ENCODE peak calls at places on chromosomes 1 and 21, in ten cellular contexts. One of them, this sample, is unnamed.

GRCh38 chr1:14733053-14733778 is 134.7 kb downstream of the KAZN start:
- DNase-seq in aorta: no peak
- DNase-seq in stimulated activated CD4-positive, alpha-beta T cell treated with anti-CD3 and anti-CD28 coated beads, TNF-alpha, amount 100 ng/mL, for 48 hours: no peak
- DNase-seq in HuH-7: no peak
- DNase-seq in NCI-H2171: peak
- DNase-seq in T1000: no peak
- DNase-seq in GM13976: peak
- DNase-seq in bronchial epithelial cell: peak
- DNase-seq in NCI-H69: peak
- DNase-seq in coronary artery: no peak
- DNase-seq in this sample: no peak

GRCh38 chr1:55310517-55310927 is 95.4 kb upstream of the USP24 start:
- DNase-seq in aorta: peak
- DNase-seq in stimulated activated CD4-positive, alpha-beta T cell treated with anti-CD3 and anti-CD28 coated beads, TNF-alpha, amount 100 ng/mL, for 48 hours: peak
- DNase-seq in HuH-7: no peak
- DNase-seq in NCI-H2171: no peak
- DNase-seq in T1000: peak
- DNase-seq in GM13976: no peak
- DNase-seq in bronchial epithelial cell: peak
- DNase-seq in NCI-H69: no peak
- DNase-seq in coronary artery: no peak
- DNase-seq in this sample: no peak

GRCh38 chr1:230459463-230459862 is 33.3 kb upstream of the PGBD5 start:
- DNase-seq in aorta: no peak
- DNase-seq in stimulated activated CD4-positive, alpha-beta T cell treated with anti-CD3 and anti-CD28 coated beads, TNF-alpha, amount 100 ng/mL, for 48 hours: no peak
- DNase-seq in HuH-7: no peak
- DNase-seq in NCI-H2171: no peak
- DNase-seq in T1000: peak
- DNase-seq in GM13976: no peak
- DNase-seq in bronchial epithelial cell: peak
- DNase-seq in NCI-H69: peak
- DNase-seq in coronary artery: no peak
- DNase-seq in this sample: no peak

GRCh38 chr1:21251773-21252471 is 38.3 kb downstream of the ECE1 start:
- DNase-seq in aorta: peak
- DNase-seq in stimulated activated CD4-positive, alpha-beta T cell treated with anti-CD3 and anti-CD28 coated beads, TNF-alpha, amount 100 ng/mL, for 48 hours: no peak
- DNase-seq in HuH-7: peak
- DNase-seq in NCI-H2171: no peak
- DNase-seq in T1000: peak
- DNase-seq in GM13976: no peak
- DNase-seq in bronchial epithelial cell: peak
- DNase-seq in NCI-H69: peak
- DNase-seq in coronary artery: peak
- DNase-seq in this sample: no peak

GRCh38 chr1:10900691-10901090 is 104.2 kb upstream of the CASZ1 start:
- DNase-seq in aorta: no peak
- DNase-seq in stimulated activated CD4-positive, alpha-beta T cell treated with anti-CD3 and anti-CD28 coated beads, TNF-alpha, amount 100 ng/mL, for 48 hours: no peak
- DNase-seq in HuH-7: no peak
- DNase-seq in NCI-H2171: no peak
- DNase-seq in T1000: no peak
- DNase-seq in GM13976: no peak
- DNase-seq in bronchial epithelial cell: peak
- DNase-seq in NCI-H69: peak
- DNase-seq in coronary artery: no peak
- DNase-seq in this sample: no peak

GRCh38 chr21:36246080-36246631 is 73.8 kb upstream of the MORC3 start:
- DNase-seq in aorta: no peak
- DNase-seq in stimulated activated CD4-positive, alpha-beta T cell treated with anti-CD3 and anti-CD28 coated beads, TNF-alpha, amount 100 ng/mL, for 48 hours: no peak
- DNase-seq in HuH-7: no peak
- DNase-seq in NCI-H2171: no peak
- DNase-seq in T1000: no peak
- DNase-seq in GM13976: no peak
- DNase-seq in bronchial epithelial cell: no peak
- DNase-seq in NCI-H69: no peak
- DNase-seq in coronary artery: no peak
- DNase-seq in this sample: no peak

GRCh38 chr1:1293618-1294249 is 13.5 kb downstream of the SCNN1D start:
- DNase-seq in aorta: no peak
- DNase-seq in stimulated activated CD4-positive, alpha-beta T cell treated with anti-CD3 and anti-CD28 coated beads, TNF-alpha, amount 100 ng/mL, for 48 hours: no peak
- DNase-seq in HuH-7: no peak
- DNase-seq in NCI-H2171: no peak
- DNase-seq in T1000: no peak
- DNase-seq in GM13976: no peak
- DNase-seq in bronchial epithelial cell: no peak
- DNase-seq in NCI-H69: no peak
- DNase-seq in coronary artery: no peak
- DNase-seq in this sample: no peak

GRCh38 chr1:206693029-206693428 is 8.3 kb downstream of the MAPKAPK2 start:
- DNase-seq in aorta: peak
- DNase-seq in stimulated activated CD4-positive, alpha-beta T cell treated with anti-CD3 and anti-CD28 coated beads, TNF-alpha, amount 100 ng/mL, for 48 hours: no peak
- DNase-seq in HuH-7: no peak
- DNase-seq in NCI-H2171: no peak
- DNase-seq in T1000: no peak
- DNase-seq in GM13976: no peak
- DNase-seq in bronchial epithelial cell: no peak
- DNase-seq in NCI-H69: no peak
- DNase-seq in coronary artery: peak
- DNase-seq in this sample: no peak

GRCh38 chr21:26554365-26554764 is 18.7 kb downstream of the CYYR1 start:
- DNase-seq in aorta: no peak
- DNase-seq in stimulated activated CD4-positive, alpha-beta T cell treated with anti-CD3 and anti-CD28 coated beads, TNF-alpha, amount 100 ng/mL, for 48 hours: no peak
- DNase-seq in HuH-7: no peak
- DNase-seq in NCI-H2171: no peak
- DNase-seq in T1000: no peak
- DNase-seq in GM13976: no peak
- DNase-seq in bronchial epithelial cell: no peak
- DNase-seq in NCI-H69: peak
- DNase-seq in coronary artery: no peak
- DNase-seq in this sample: no peak

GRCh38 chr21:42474043-42474831 is 21.8 kb downstream of the RSPH1 start:
- DNase-seq in aorta: no peak
- DNase-seq in stimulated activated CD4-positive, alpha-beta T cell treated with anti-CD3 and anti-CD28 coated beads, TNF-alpha, amount 100 ng/mL, for 48 hours: no peak
- DNase-seq in HuH-7: peak
- DNase-seq in NCI-H2171: peak
- DNase-seq in T1000: no peak
- DNase-seq in GM13976: peak
- DNase-seq in bronchial epithelial cell: peak
- DNase-seq in NCI-H69: peak
- DNase-seq in coronary artery: peak
- DNase-seq in this sample: no peak

GRCh38 chr1:55257958-55258357 is 42.8 kb upstream of the USP24 start:
- DNase-seq in aorta: no peak
- DNase-seq in stimulated activated CD4-positive, alpha-beta T cell treated with anti-CD3 and anti-CD28 coated beads, TNF-alpha, amount 100 ng/mL, for 48 hours: peak
- DNase-seq in HuH-7: no peak
- DNase-seq in NCI-H2171: no peak
- DNase-seq in T1000: no peak
- DNase-seq in GM13976: no peak
- DNase-seq in bronchial epithelial cell: no peak
- DNase-seq in NCI-H69: no peak
- DNase-seq in coronary artery: no peak
- DNase-seq in this sample: peak

GRCh38 chr1:98388431-98388830 is 273.1 kb upstream of the SNX7 start:
- DNase-seq in aorta: no peak
- DNase-seq in stimulated activated CD4-positive, alpha-beta T cell treated with anti-CD3 and anti-CD28 coated beads, TNF-alpha, amount 100 ng/mL, for 48 hours: peak
- DNase-seq in HuH-7: no peak
- DNase-seq in NCI-H2171: no peak
- DNase-seq in T1000: no peak
- DNase-seq in GM13976: no peak
- DNase-seq in bronchial epithelial cell: peak
- DNase-seq in NCI-H69: no peak
- DNase-seq in coronary artery: no peak
- DNase-seq in this sample: no peak

GRCh38 chr1:196059210-196059609 is 549.0 kb downstream of the KCNT2 start:
- DNase-seq in aorta: no peak
- DNase-seq in stimulated activated CD4-positive, alpha-beta T cell treated with anti-CD3 and anti-CD28 coated beads, TNF-alpha, amount 100 ng/mL, for 48 hours: no peak
- DNase-seq in HuH-7: no peak
- DNase-seq in NCI-H2171: no peak
- DNase-seq in T1000: no peak
- DNase-seq in GM13976: no peak
- DNase-seq in bronchial epithelial cell: no peak
- DNase-seq in NCI-H69: no peak
- DNase-seq in coronary artery: no peak
- DNase-seq in this sample: no peak

GRCh38 chr1:10599194-10599861 is 124.6 kb downstream of the PEX14 start:
- DNase-seq in aorta: no peak
- DNase-seq in stimulated activated CD4-positive, alpha-beta T cell treated with anti-CD3 and anti-CD28 coated beads, TNF-alpha, amount 100 ng/mL, for 48 hours: no peak
- DNase-seq in HuH-7: peak
- DNase-seq in NCI-H2171: no peak
- DNase-seq in T1000: peak
- DNase-seq in GM13976: no peak
- DNase-seq in bronchial epithelial cell: peak
- DNase-seq in NCI-H69: no peak
- DNase-seq in coronary artery: no peak
- DNase-seq in this sample: no peak

GRCh38 chr1:19325958-19326747 is 14.0 kb downstream of the SLC66A1 start:
- DNase-seq in aorta: no peak
- DNase-seq in stimulated activated CD4-positive, alpha-beta T cell treated with anti-CD3 and anti-CD28 coated beads, TNF-alpha, amount 100 ng/mL, for 48 hours: no peak
- DNase-seq in HuH-7: no peak
- DNase-seq in NCI-H2171: no peak
- DNase-seq in T1000: no peak
- DNase-seq in GM13976: no peak
- DNase-seq in bronchial epithelial cell: no peak
- DNase-seq in NCI-H69: no peak
- DNase-seq in coronary artery: no peak
- DNase-seq in this sample: no peak

GRCh38 chr1:214912127-214912526 is 170.4 kb upstream of the KCNK2 start:
- DNase-seq in aorta: no peak
- DNase-seq in stimulated activated CD4-positive, alpha-beta T cell treated with anti-CD3 and anti-CD28 coated beads, TNF-alpha, amount 100 ng/mL, for 48 hours: no peak
- DNase-seq in HuH-7: no peak
- DNase-seq in NCI-H2171: no peak
- DNase-seq in T1000: no peak
- DNase-seq in GM13976: no peak
- DNase-seq in bronchial epithelial cell: no peak
- DNase-seq in NCI-H69: no peak
- DNase-seq in coronary artery: no peak
- DNase-seq in this sample: no peak

GRCh38 chr21:43938751-43939442 is 73.2 kb upstream of the TRAPPC10 start:
- DNase-seq in aorta: peak
- DNase-seq in stimulated activated CD4-positive, alpha-beta T cell treated with anti-CD3 and anti-CD28 coated beads, TNF-alpha, amount 100 ng/mL, for 48 hours: peak
- DNase-seq in HuH-7: peak
- DNase-seq in NCI-H2171: no peak
- DNase-seq in T1000: no peak
- DNase-seq in GM13976: peak
- DNase-seq in bronchial epithelial cell: peak
- DNase-seq in NCI-H69: peak
- DNase-seq in coronary artery: no peak
- DNase-seq in this sample: peak

GRCh38 chr1:185314416-185314815 is 2.6 kb downstream of the IVNS1ABP start:
- DNase-seq in aorta: no peak
- DNase-seq in stimulated activated CD4-positive, alpha-beta T cell treated with anti-CD3 and anti-CD28 coated beads, TNF-alpha, amount 100 ng/mL, for 48 hours: no peak
- DNase-seq in HuH-7: no peak
- DNase-seq in NCI-H2171: no peak
- DNase-seq in T1000: no peak
- DNase-seq in GM13976: no peak
- DNase-seq in bronchial epithelial cell: no peak
- DNase-seq in NCI-H69: peak
- DNase-seq in coronary artery: no peak
- DNase-seq in this sample: no peak

GRCh38 chr1:119674835-119675289 is 26.8 kb upstream of the ZNF697 start:
- DNase-seq in aorta: no peak
- DNase-seq in stimulated activated CD4-positive, alpha-beta T cell treated with anti-CD3 and anti-CD28 coated beads, TNF-alpha, amount 100 ng/mL, for 48 hours: no peak
- DNase-seq in HuH-7: no peak
- DNase-seq in NCI-H2171: no peak
- DNase-seq in T1000: peak
- DNase-seq in GM13976: peak
- DNase-seq in bronchial epithelial cell: peak
- DNase-seq in NCI-H69: peak
- DNase-seq in coronary artery: no peak
- DNase-seq in this sample: peak

GRCh38 chr1:199112365-199112764 is 473.5 kb downstream of the PTPRC start:
- DNase-seq in aorta: no peak
- DNase-seq in stimulated activated CD4-positive, alpha-beta T cell treated with anti-CD3 and anti-CD28 coated beads, TNF-alpha, amount 100 ng/mL, for 48 hours: no peak
- DNase-seq in HuH-7: no peak
- DNase-seq in NCI-H2171: no peak
- DNase-seq in T1000: no peak
- DNase-seq in GM13976: no peak
- DNase-seq in bronchial epithelial cell: no peak
- DNase-seq in NCI-H69: no peak
- DNase-seq in coronary artery: no peak
- DNase-seq in this sample: no peak

GRCh38 chr1:85358702-85359438 is 82.4 kb upstream of the BCL10 start:
- DNase-seq in aorta: no peak
- DNase-seq in stimulated activated CD4-positive, alpha-beta T cell treated with anti-CD3 and anti-CD28 coated beads, TNF-alpha, amount 100 ng/mL, for 48 hours: no peak
- DNase-seq in HuH-7: no peak
- DNase-seq in NCI-H2171: no peak
- DNase-seq in T1000: no peak
- DNase-seq in GM13976: no peak
- DNase-seq in bronchial epithelial cell: no peak
- DNase-seq in NCI-H69: no peak
- DNase-seq in coronary artery: no peak
- DNase-seq in this sample: no peak

GRCh38 chr21:35179990-35180557 is 131.0 kb upstream of the RUNX1 start:
- DNase-seq in aorta: no peak
- DNase-seq in stimulated activated CD4-positive, alpha-beta T cell treated with anti-CD3 and anti-CD28 coated beads, TNF-alpha, amount 100 ng/mL, for 48 hours: no peak
- DNase-seq in HuH-7: no peak
- DNase-seq in NCI-H2171: no peak
- DNase-seq in T1000: peak
- DNase-seq in GM13976: no peak
- DNase-seq in bronchial epithelial cell: peak
- DNase-seq in NCI-H69: no peak
- DNase-seq in coronary artery: no peak
- DNase-seq in this sample: no peak

GRCh38 chr1:180603223-180603849 is 28.5 kb upstream of the XPR1 start:
- DNase-seq in aorta: no peak
- DNase-seq in stimulated activated CD4-positive, alpha-beta T cell treated with anti-CD3 and anti-CD28 coated beads, TNF-alpha, amount 100 ng/mL, for 48 hours: no peak
- DNase-seq in HuH-7: no peak
- DNase-seq in NCI-H2171: no peak
- DNase-seq in T1000: no peak
- DNase-seq in GM13976: no peak
- DNase-seq in bronchial epithelial cell: no peak
- DNase-seq in NCI-H69: no peak
- DNase-seq in coronary artery: no peak
- DNase-seq in this sample: no peak

GRCh38 chr1:201217146-201217545 is 26.5 kb downstream of the IGFN1 start:
- DNase-seq in aorta: no peak
- DNase-seq in stimulated activated CD4-positive, alpha-beta T cell treated with anti-CD3 and anti-CD28 coated beads, TNF-alpha, amount 100 ng/mL, for 48 hours: no peak
- DNase-seq in HuH-7: no peak
- DNase-seq in NCI-H2171: no peak
- DNase-seq in T1000: no peak
- DNase-seq in GM13976: no peak
- DNase-seq in bronchial epithelial cell: no peak
- DNase-seq in NCI-H69: no peak
- DNase-seq in coronary artery: peak
- DNase-seq in this sample: no peak

GRCh38 chr1:61082336-61083013 is at the start of gene NFIA:
- DNase-seq in aorta: peak
- DNase-seq in stimulated activated CD4-positive, alpha-beta T cell treated with anti-CD3 and anti-CD28 coated beads, TNF-alpha, amount 100 ng/mL, for 48 hours: peak
- DNase-seq in HuH-7: peak
- DNase-seq in NCI-H2171: peak
- DNase-seq in T1000: peak
- DNase-seq in GM13976: peak
- DNase-seq in bronchial epithelial cell: peak
- DNase-seq in NCI-H69: peak
- DNase-seq in coronary artery: peak
- DNase-seq in this sample: no peak

GRCh38 chr1:5451671-5452070 is 540.6 kb downstream of the NPHP4 start:
- DNase-seq in aorta: no peak
- DNase-seq in stimulated activated CD4-positive, alpha-beta T cell treated with anti-CD3 and anti-CD28 coated beads, TNF-alpha, amount 100 ng/mL, for 48 hours: no peak
- DNase-seq in HuH-7: no peak
- DNase-seq in NCI-H2171: no peak
- DNase-seq in T1000: no peak
- DNase-seq in GM13976: no peak
- DNase-seq in bronchial epithelial cell: no peak
- DNase-seq in NCI-H69: no peak
- DNase-seq in coronary artery: no peak
- DNase-seq in this sample: no peak

GRCh38 chr1:100462291-100463040 is 75.5 kb upstream of the GPR88 start:
- DNase-seq in aorta: no peak
- DNase-seq in stimulated activated CD4-positive, alpha-beta T cell treated with anti-CD3 and anti-CD28 coated beads, TNF-alpha, amount 100 ng/mL, for 48 hours: no peak
- DNase-seq in HuH-7: no peak
- DNase-seq in NCI-H2171: no peak
- DNase-seq in T1000: no peak
- DNase-seq in GM13976: no peak
- DNase-seq in bronchial epithelial cell: no peak
- DNase-seq in NCI-H69: peak
- DNase-seq in coronary artery: no peak
- DNase-seq in this sample: no peak

GRCh38 chr1:21574464-21575151 is 65.4 kb downstream of the ALPL start:
- DNase-seq in aorta: peak
- DNase-seq in stimulated activated CD4-positive, alpha-beta T cell treated with anti-CD3 and anti-CD28 coated beads, TNF-alpha, amount 100 ng/mL, for 48 hours: no peak
- DNase-seq in HuH-7: no peak
- DNase-seq in NCI-H2171: peak
- DNase-seq in T1000: no peak
- DNase-seq in GM13976: no peak
- DNase-seq in bronchial epithelial cell: no peak
- DNase-seq in NCI-H69: peak
- DNase-seq in coronary artery: no peak
- DNase-seq in this sample: no peak